ENCODE peak calls at places on chromosome 11, in eight cellular contexts. One of them, this sample, is unnamed.

GRCh38 chr11:78138281-78138680 is 1.1 kb downstream of the ALG8 start:
- DNase-seq in WTC11: no peak
- DNase-seq in lower lobe of right lung: no peak
- DNase-seq in progenitor cell of endocrine pancreas: no peak
- DNase-seq in AG10803: no peak
- DNase-seq in RWPE1: peak
- DNase-seq in left ventricle myocardium inferior: no peak
- DNase-seq in BJ: no peak
- DNase-seq in this sample: no peak

GRCh38 chr11:113023228-113023627 is 62.0 kb downstream of the NCAM1 start:
- DNase-seq in progenitor cell of endocrine pancreas: no peak
- DNase-seq in RWPE1: peak
- DNase-seq in left ventricle myocardium inferior: no peak
- DNase-seq in lower lobe of right lung: no peak
- DNase-seq in AG10803: peak
- DNase-seq in WTC11: no peak
- DNase-seq in BJ: peak
- DNase-seq in this sample: no peak

GRCh38 chr11:76610371-76610770 is 60.2 kb downstream of the LRRC32 start:
- DNase-seq in RWPE1: no peak
- DNase-seq in lower lobe of right lung: no peak
- DNase-seq in progenitor cell of endocrine pancreas: no peak
- DNase-seq in left ventricle myocardium inferior: no peak
- DNase-seq in AG10803: no peak
- DNase-seq in WTC11: no peak
- DNase-seq in BJ: no peak
- DNase-seq in this sample: no peak

GRCh38 chr11:33168605-33169240 is 7.4 kb upstream of the CSTF3 start:
- DNase-seq in WTC11: no peak
- DNase-seq in progenitor cell of endocrine pancreas: no peak
- DNase-seq in AG10803: peak
- DNase-seq in left ventricle myocardium inferior: no peak
- DNase-seq in BJ: peak
- DNase-seq in RWPE1: no peak
- DNase-seq in lower lobe of right lung: no peak
- DNase-seq in this sample: no peak

GRCh38 chr11:12007230-12007593 is 1.2 kb downstream of the DKK3 start:
- DNase-seq in WTC11: peak
- DNase-seq in lower lobe of right lung: no peak
- DNase-seq in progenitor cell of endocrine pancreas: no peak
- DNase-seq in BJ: no peak
- DNase-seq in AG10803: no peak
- DNase-seq in RWPE1: no peak
- DNase-seq in left ventricle myocardium inferior: no peak
- DNase-seq in this sample: no peak

GRCh38 chr11:124608146-124608545 is 3.1 kb upstream of the PANX3 start:
- DNase-seq in left ventricle myocardium inferior: no peak
- DNase-seq in WTC11: no peak
- DNase-seq in progenitor cell of endocrine pancreas: no peak
- DNase-seq in RWPE1: no peak
- DNase-seq in BJ: no peak
- DNase-seq in AG10803: no peak
- DNase-seq in lower lobe of right lung: no peak
- DNase-seq in this sample: no peak

GRCh38 chr11:124075841-124076571 is 34.9 kb upstream of the OR10G7 start:
- DNase-seq in progenitor cell of endocrine pancreas: no peak
- DNase-seq in left ventricle myocardium inferior: no peak
- DNase-seq in AG10803: peak
- DNase-seq in BJ: no peak
- DNase-seq in WTC11: peak
- DNase-seq in lower lobe of right lung: peak
- DNase-seq in RWPE1: no peak
- DNase-seq in this sample: no peak

GRCh38 chr11:27701262-27702105 is 1.2 kb upstream of the BDNF start:
- DNase-seq in WTC11: no peak
- DNase-seq in BJ: no peak
- DNase-seq in RWPE1: peak
- DNase-seq in lower lobe of right lung: no peak
- DNase-seq in progenitor cell of endocrine pancreas: no peak
- DNase-seq in left ventricle myocardium inferior: peak
- DNase-seq in AG10803: peak
- DNase-seq in this sample: no peak

GRCh38 chr11:112128483-112129121 is 35.3 kb downstream of the IL18 start:
- DNase-seq in left ventricle myocardium inferior: peak
- DNase-seq in AG10803: peak
- DNase-seq in WTC11: no peak
- DNase-seq in progenitor cell of endocrine pancreas: no peak
- DNase-seq in BJ: peak
- DNase-seq in lower lobe of right lung: no peak
- DNase-seq in RWPE1: peak
- DNase-seq in this sample: no peak

GRCh38 chr11:63999349-64000025 is 13.2 kb downstream of the OTUB1 start:
- DNase-seq in progenitor cell of endocrine pancreas: no peak
- DNase-seq in WTC11: peak
- DNase-seq in BJ: no peak
- DNase-seq in lower lobe of right lung: peak
- DNase-seq in AG10803: no peak
- DNase-seq in RWPE1: peak
- DNase-seq in left ventricle myocardium inferior: peak
- DNase-seq in this sample: peak

GRCh38 chr11:114281388-114281956 is 14.7 kb upstream of the NNMT start:
- DNase-seq in left ventricle myocardium inferior: no peak
- DNase-seq in progenitor cell of endocrine pancreas: no peak
- DNase-seq in RWPE1: no peak
- DNase-seq in AG10803: peak
- DNase-seq in lower lobe of right lung: no peak
- DNase-seq in WTC11: no peak
- DNase-seq in BJ: no peak
- DNase-seq in this sample: no peak

GRCh38 chr11:12723410-12724297 is 49.4 kb downstream of the TEAD1 start:
- DNase-seq in BJ: no peak
- DNase-seq in left ventricle myocardium inferior: no peak
- DNase-seq in lower lobe of right lung: no peak
- DNase-seq in progenitor cell of endocrine pancreas: no peak
- DNase-seq in AG10803: no peak
- DNase-seq in RWPE1: peak
- DNase-seq in WTC11: no peak
- DNase-seq in this sample: no peak

GRCh38 chr11:83140691-83141455 is 16.1 kb upstream of the PCF11 start:
- DNase-seq in AG10803: no peak
- DNase-seq in left ventricle myocardium inferior: no peak
- DNase-seq in lower lobe of right lung: no peak
- DNase-seq in RWPE1: no peak
- DNase-seq in WTC11: no peak
- DNase-seq in progenitor cell of endocrine pancreas: no peak
- DNase-seq in BJ: no peak
- DNase-seq in this sample: no peak

GRCh38 chr11:2088746-2089535 is 50.2 kb downstream of the IGF2 start:
- DNase-seq in lower lobe of right lung: peak
- DNase-seq in RWPE1: no peak
- DNase-seq in left ventricle myocardium inferior: no peak
- DNase-seq in BJ: no peak
- DNase-seq in AG10803: no peak
- DNase-seq in progenitor cell of endocrine pancreas: no peak
- DNase-seq in WTC11: no peak
- DNase-seq in this sample: no peak

GRCh38 chr11:37105456-37105855 is 507.4 kb upstream of the RAG2 start:
- DNase-seq in WTC11: no peak
- DNase-seq in RWPE1: no peak
- DNase-seq in lower lobe of right lung: no peak
- DNase-seq in BJ: no peak
- DNase-seq in progenitor cell of endocrine pancreas: no peak
- DNase-seq in left ventricle myocardium inferior: no peak
- DNase-seq in AG10803: no peak
- DNase-seq in this sample: no peak

GRCh38 chr11:65928667-65929066 is 9.4 kb downstream of the DRAP1 start:
- DNase-seq in WTC11: no peak
- DNase-seq in AG10803: no peak
- DNase-seq in lower lobe of right lung: no peak
- DNase-seq in RWPE1: no peak
- DNase-seq in BJ: no peak
- DNase-seq in progenitor cell of endocrine pancreas: no peak
- DNase-seq in left ventricle myocardium inferior: no peak
- DNase-seq in this sample: no peak

GRCh38 chr11:65934014-65934413 is 11.3 kb upstream of the TSGA10IP start:
- DNase-seq in lower lobe of right lung: no peak
- DNase-seq in BJ: no peak
- DNase-seq in RWPE1: no peak
- DNase-seq in left ventricle myocardium inferior: no peak
- DNase-seq in AG10803: no peak
- DNase-seq in progenitor cell of endocrine pancreas: no peak
- DNase-seq in WTC11: no peak
- DNase-seq in this sample: no peak

GRCh38 chr11:65927904-65928397 is 8.7 kb downstream of the DRAP1 start:
- DNase-seq in lower lobe of right lung: peak
- DNase-seq in RWPE1: no peak
- DNase-seq in WTC11: no peak
- DNase-seq in progenitor cell of endocrine pancreas: no peak
- DNase-seq in left ventricle myocardium inferior: no peak
- DNase-seq in AG10803: peak
- DNase-seq in BJ: no peak
- DNase-seq in this sample: no peak

GRCh38 chr11:65931773-65932557 is 12.7 kb downstream of the DRAP1 start:
- DNase-seq in AG10803: no peak
- DNase-seq in lower lobe of right lung: no peak
- DNase-seq in left ventricle myocardium inferior: no peak
- DNase-seq in progenitor cell of endocrine pancreas: no peak
- DNase-seq in BJ: no peak
- DNase-seq in RWPE1: no peak
- DNase-seq in WTC11: no peak
- DNase-seq in this sample: no peak

DNA sequence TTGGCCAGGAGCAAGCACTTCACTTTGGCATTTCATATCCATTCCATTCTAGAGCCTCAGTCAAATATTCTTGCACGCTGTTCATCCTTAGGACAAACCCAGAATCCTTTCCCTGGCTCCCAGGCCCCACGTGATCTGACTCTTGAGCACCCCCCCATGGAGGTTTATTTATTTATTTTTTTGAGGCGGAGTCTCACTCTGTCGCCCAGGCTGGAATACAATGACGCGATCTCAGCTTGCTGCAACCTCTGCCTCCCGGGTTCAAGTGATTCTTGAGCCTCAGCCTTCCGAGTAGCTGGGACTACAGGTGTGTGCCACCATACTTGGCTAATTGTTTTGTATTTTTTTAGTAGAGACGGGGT is 12.7 kb upstream of the TSGA10IP start:
- DNase-seq in progenitor cell of endocrine pancreas: no peak
- DNase-seq in RWPE1: no peak
- DNase-seq in left ventricle myocardium inferior: no peak
- DNase-seq in BJ: no peak
- DNase-seq in AG10803: peak
- DNase-seq in WTC11: peak
- DNase-seq in lower lobe of right lung: no peak
- DNase-seq in this sample: no peak
- TF ChIP-seq CTCF in progenitor cell of endocrine pancreas: no peak
- TF ChIP-seq CTCF in RWPE1: no peak
- TF ChIP-seq CTCF in left ventricle myocardium inferior: no peak
- TF ChIP-seq CTCF in BJ: no peak
- TF ChIP-seq CTCF in AG10803: no peak
- TF ChIP-seq CTCF in WTC11: no peak
- TF ChIP-seq CTCF in lower lobe of right lung: no peak
- TF ChIP-seq CTCF in this sample: peak

DNA sequence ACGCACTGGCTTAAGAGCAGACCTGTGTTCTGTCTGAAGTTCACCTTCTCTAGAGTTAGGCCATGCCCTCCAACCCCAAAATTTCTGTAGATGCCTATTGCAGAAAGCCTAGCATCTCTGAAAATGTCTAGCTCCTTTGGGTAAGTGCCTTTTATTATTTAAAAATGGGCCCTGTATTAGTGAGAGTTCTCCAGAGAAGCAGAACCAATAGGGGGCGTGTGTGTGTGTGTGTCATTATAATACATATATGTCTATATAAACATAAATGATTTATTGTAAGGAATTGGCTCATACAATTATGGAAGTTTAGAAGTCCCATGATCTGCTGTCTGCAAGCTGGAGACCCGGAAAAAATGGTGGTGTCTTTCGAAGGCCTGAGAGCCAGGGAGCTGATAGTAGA is 144.7 kb downstream of the TTC17 start:
- DNase-seq in WTC11: no peak
- DNase-seq in left ventricle myocardium inferior: no peak
- DNase-seq in BJ: no peak
- DNase-seq in AG10803: no peak
- DNase-seq in progenitor cell of endocrine pancreas: no peak
- DNase-seq in RWPE1: no peak
- DNase-seq in lower lobe of right lung: no peak
- DNase-seq in this sample: no peak
- TF ChIP-seq CTCF in WTC11: no peak
- TF ChIP-seq CTCF in left ventricle myocardium inferior: no peak
- TF ChIP-seq CTCF in BJ: peak
- TF ChIP-seq CTCF in AG10803: peak
- TF ChIP-seq CTCF in progenitor cell of endocrine pancreas: no peak
- TF ChIP-seq CTCF in RWPE1: no peak
- TF ChIP-seq CTCF in lower lobe of right lung: no peak
- TF ChIP-seq CTCF in this sample: no peak

DNA sequence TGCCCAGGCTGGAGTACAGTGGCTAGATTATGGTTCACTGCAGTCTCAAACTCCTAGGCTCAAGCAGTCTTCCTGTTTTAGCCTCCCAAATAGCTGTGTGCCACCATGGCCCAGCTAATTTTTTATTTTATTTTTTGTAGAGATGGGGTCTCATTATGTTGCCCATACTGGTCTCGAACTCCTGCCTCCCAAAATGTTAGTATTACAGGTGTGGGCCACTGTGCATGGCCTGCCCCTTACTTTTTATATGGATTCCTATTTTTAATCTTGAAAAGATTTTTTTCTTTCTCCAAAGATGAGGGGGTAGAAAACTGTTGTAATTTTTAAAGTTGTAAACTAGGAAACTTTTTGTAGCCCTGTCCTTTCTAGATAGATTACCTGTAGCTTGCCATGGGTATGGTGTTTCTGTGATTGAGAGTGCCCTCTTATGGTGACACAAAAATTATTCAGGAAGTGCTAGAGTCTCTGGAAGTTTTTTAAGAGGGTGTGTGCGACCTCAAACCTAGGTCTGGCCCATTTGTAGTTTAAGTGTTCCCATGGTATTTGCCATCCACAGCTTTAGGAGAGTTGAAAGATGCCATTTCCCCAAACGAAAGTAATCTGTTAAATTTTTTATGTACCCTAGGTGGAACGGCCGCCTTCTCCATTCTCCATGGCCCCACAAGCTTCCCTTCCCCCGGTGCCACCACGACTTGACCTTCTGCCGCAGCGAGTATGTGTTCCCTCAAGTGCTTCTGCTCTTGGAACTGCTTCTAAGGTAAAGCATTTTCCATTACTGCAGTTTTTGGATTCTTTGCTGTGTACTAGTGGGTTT is 32.4 kb downstream of the MCAM start:
- DNase-seq in progenitor cell of endocrine pancreas: no peak
- DNase-seq in AG10803: peak
- DNase-seq in RWPE1: peak
- DNase-seq in lower lobe of right lung: no peak
- DNase-seq in BJ: no peak
- DNase-seq in WTC11: no peak
- DNase-seq in left ventricle myocardium inferior: no peak
- DNase-seq in this sample: no peak
- TF ChIP-seq CTCF in progenitor cell of endocrine pancreas: peak
- TF ChIP-seq CTCF in AG10803: peak
- TF ChIP-seq CTCF in RWPE1: peak
- TF ChIP-seq CTCF in lower lobe of right lung: peak
- TF ChIP-seq CTCF in BJ: peak
- TF ChIP-seq CTCF in WTC11: peak
- TF ChIP-seq CTCF in left ventricle myocardium inferior: peak
- TF ChIP-seq CTCF in this sample: no peak

GRCh38 chr11:127470485-127470884 is 469.9 kb upstream of the KIRREL3 start:
- DNase-seq in lower lobe of right lung: no peak
- DNase-seq in BJ: no peak
- DNase-seq in AG10803: no peak
- DNase-seq in WTC11: peak
- DNase-seq in RWPE1: no peak
- DNase-seq in left ventricle myocardium inferior: no peak
- DNase-seq in progenitor cell of endocrine pancreas: no peak
- DNase-seq in this sample: peak
- TF ChIP-seq CTCF in lower lobe of right lung: peak
- TF ChIP-seq CTCF in BJ: peak
- TF ChIP-seq CTCF in AG10803: peak
- TF ChIP-seq CTCF in WTC11: no peak
- TF ChIP-seq CTCF in RWPE1: no peak
- TF ChIP-seq CTCF in left ventricle myocardium inferior: peak
- TF ChIP-seq CTCF in progenitor cell of endocrine pancreas: peak
- TF ChIP-seq CTCF in this sample: peak